ENCODE peak calls at places on chromosomes 6 and 20, in eight cellular contexts. L is tibial nerve, J is cardiac muscle cell, I is colonic mucosa, N is endothelial cell of umbilical vein, A is mammary epithelial cell, X is GM12865, K is HFF-Myc. P is an unnamed sample.

GRCh38 chr6:47168176-47168575 is 126.0 kb upstream of the ADGRF1 start:
- DNase-seq in A (peak; percentile 99), J (peak; percentile 96), I (no peak), L (no peak), K (peak; percentile 85), X (no peak), N (no peak), P (no peak)

GRCh38 chr20:59006864-59007757 is at the start of gene CTSZ:
- DNase-seq in K (no peak), A (peak; percentile 13), X (peak; percentile 80), L (peak; percentile 30), N (peak; percentile 34), I (peak; percentile 85), J (peak; percentile 48), P (no peak)

GRCh38 chr20:23631981-23632710 is 5.6 kb downstream of the CST3 start:
- DNase-seq in A (no peak), L (no peak), X (no peak), N (no peak), I (no peak), K (no peak), J (no peak), P (no peak)

GRCh38 chr6:43060034-43060754 is 763 bp downstream of the KLC4 start:
- DNase-seq in X (no peak), N (no peak), K (no peak), I (peak; percentile 90), A (peak; percentile 50), J (peak; percentile 9), L (no peak), P (no peak)

GRCh38 chr20:45406260-45407066 is 1.6 kb upstream of the DBNDD2 start:
- DNase-seq in A (peak; percentile 40), X (no peak), I (peak; percentile 86), N (peak; percentile 35), J (peak; percentile 44), L (peak; percentile 54), K (no peak), P (peak; percentile 14)

GRCh38 chr6:128557086-128557485 is 36.7 kb upstream of the PTPRK start:
- DNase-seq in K (no peak), N (no peak), I (no peak), L (no peak), J (peak; percentile 40), A (no peak), X (no peak), P (no peak)

GRCh38 chr20:44643596-44644383 is 7.7 kb downstream of the ADA start:
- DNase-seq in L (no peak), X (peak; percentile 53), K (peak; percentile 59), N (peak; percentile 99), J (peak; percentile 88), A (peak; percentile 73), I (peak; percentile 50), P (no peak)

GRCh38 chr6:70369332-70369950 is 43.9 kb upstream of the FAM135A start:
- DNase-seq in L (peak; percentile 21), K (peak; percentile 48), N (peak; percentile 68), J (peak; percentile 76), I (peak; percentile 76), X (peak; percentile 73), A (peak; percentile 71), P (peak; percentile 48)

GRCh38 chr20:46648903-46649649 is 2.2 kb downstream of the SLC13A3 start:
- DNase-seq in I (no peak), X (peak; percentile 24), K (no peak), N (no peak), J (no peak), A (no peak), L (no peak), P (peak; percentile 4)

GRCh38 chr6:139323511-139324445 is 32.0 kb upstream of the TXLNB start:
- DNase-seq in A (peak; percentile 22), J (peak; percentile 92), K (peak; percentile 48), X (peak; percentile 61), I (peak; percentile 74), L (peak; percentile 51), N (peak; percentile 71), P (peak; percentile 61)

GRCh38 chr20:23350855-23351838 is 556 bp downstream of the NXT1 start:
- DNase-seq in I (peak; percentile 70), K (no peak), X (peak; percentile 75), J (peak; percentile 38), L (peak; percentile 27), A (peak; percentile 67), N (peak; percentile 69), P (peak; percentile 62)

GRCh38 chr6:160103825-160104100 is 17.9 kb upstream of the SLC22A1 start:
- DNase-seq in L (no peak), N (no peak), X (no peak), A (no peak), K (no peak), I (no peak), J (no peak), P (no peak)

GRCh38 chr20:47502271-47502730 is 614 bp downstream of the NCOA3 start:
- DNase-seq in J (peak; percentile 21), I (peak; percentile 50), A (peak; percentile 11), K (no peak), L (no peak), X (peak; percentile 27), N (no peak), P (no peak)

GRCh38 chr6:170172406-170172805 is 118.5 kb downstream of the DLL1 start:
- DNase-seq in I (peak; percentile 8), A (no peak), N (no peak), X (no peak), J (no peak), L (no peak), K (no peak), P (no peak)

GRCh38 chr6:57432162-57432561 is 114.7 kb downstream of the PRIM2 start:
- DNase-seq in A (no peak), N (peak; percentile 58), X (no peak), K (no peak), J (peak; percentile 81), I (no peak), L (no peak), P (no peak)

GRCh38 chr6:88908598-88909548 is 54.5 kb downstream of the RNGTT start:
- DNase-seq in L (no peak), I (no peak), X (no peak), N (no peak), K (no peak), J (peak; percentile 25), A (peak; percentile 12), P (no peak)

GRCh38 chr6:97064578-97064977 is 140.1 kb downstream of the KLHL32 start:
- DNase-seq in J (no peak), X (no peak), A (no peak), N (no peak), I (no peak), K (no peak), L (no peak), P (no peak)

GRCh38 chr6:43766964-43767461 is 3.0 kb upstream of the VEGFA start:
- DNase-seq in A (no peak), L (no peak), I (peak; percentile 75), N (no peak), K (no peak), J (no peak), X (no peak), P (no peak)

GRCh38 chr6:165701005-165701404 is 38.0 kb upstream of the PDE10A start:
- DNase-seq in J (peak; percentile 31), N (no peak), I (no peak), X (no peak), L (no peak), A (no peak), K (no peak), P (no peak)

GRCh38 chr6:104625536-104625935 is 234.2 kb downstream of the HACE1 start:
- DNase-seq in X (no peak), J (peak; percentile 67), K (peak; percentile 74), A (peak; percentile 94), L (no peak), I (no peak), N (no peak), P (no peak)

GRCh38 chr6:139230421-139230840 is 61.4 kb downstream of the TXLNB start:
- DNase-seq in A (no peak), I (no peak), X (peak; percentile 31), N (no peak), K (no peak), J (peak; percentile 43), L (no peak), P (no peak)

GRCh38 chr20:62128499-62128898 is 6.2 kb downstream of the LSM14B start:
- DNase-seq in A (no peak), X (no peak), I (no peak), K (no peak), L (no peak), J (no peak), N (no peak), P (no peak)

GRCh38 chr6:15267221-15267620 is 21.4 kb downstream of the JARID2 start:
- DNase-seq in I (no peak), A (no peak), K (no peak), X (no peak), N (no peak), L (no peak), J (no peak), P (no peak)
- H3K4me3 ChIP-seq in I (no peak overlapping the region), A (no peak overlapping the region), K (no peak overlapping the region), X (no peak overlapping the region), N (no peak overlapping the region), L (no peak overlapping the region), J (no peak overlapping the region), P (no peak overlapping the region)

GRCh38 chr6:15897063-15897934 is 231.6 kb upstream of the MYLIP start:
- DNase-seq in I (no peak), K (no peak), X (peak; percentile 47), J (peak; percentile 92), L (no peak), N (peak; percentile 89), A (peak; percentile 17), P (no peak)
- H3K4me3 ChIP-seq in I (no peak overlapping the region), K (no peak overlapping the region), X (no peak overlapping the region), J (no peak overlapping the region), L (no peak overlapping the region), N (no peak overlapping the region), A (no peak overlapping the region), P (no peak overlapping the region)

DNA sequence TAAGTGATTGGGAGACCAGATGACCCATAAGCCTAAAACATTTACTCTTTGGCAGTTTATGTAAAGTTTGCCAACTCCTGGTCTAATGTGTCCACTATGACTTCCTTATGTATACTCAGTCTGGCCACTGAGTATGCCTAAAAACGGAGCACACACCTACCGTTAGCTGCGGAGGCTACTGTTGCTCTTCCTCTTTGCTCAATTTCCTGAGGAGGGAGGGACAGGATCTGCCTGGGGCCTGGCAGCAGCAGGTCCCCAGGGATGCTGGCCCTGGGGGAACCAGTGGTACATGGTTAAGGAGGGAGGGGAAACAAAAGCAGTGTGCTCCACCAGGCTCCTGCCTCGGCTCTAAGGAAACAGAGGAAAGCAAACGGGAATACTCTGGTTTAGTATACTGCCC is 113.5 kb downstream of the CDYL start:
- DNase-seq in K (no peak), L (no peak), N (no peak), A (no peak), X (no peak), I (no peak), J (no peak), P (no peak)
- H3K4me3 ChIP-seq in K (no peak overlapping the region), L (no peak overlapping the region), N (no peak overlapping the region), A (no peak overlapping the region), X (no peak overlapping the region), I (no peak overlapping the region), J (no peak overlapping the region), P (no peak overlapping the region)

DNA sequence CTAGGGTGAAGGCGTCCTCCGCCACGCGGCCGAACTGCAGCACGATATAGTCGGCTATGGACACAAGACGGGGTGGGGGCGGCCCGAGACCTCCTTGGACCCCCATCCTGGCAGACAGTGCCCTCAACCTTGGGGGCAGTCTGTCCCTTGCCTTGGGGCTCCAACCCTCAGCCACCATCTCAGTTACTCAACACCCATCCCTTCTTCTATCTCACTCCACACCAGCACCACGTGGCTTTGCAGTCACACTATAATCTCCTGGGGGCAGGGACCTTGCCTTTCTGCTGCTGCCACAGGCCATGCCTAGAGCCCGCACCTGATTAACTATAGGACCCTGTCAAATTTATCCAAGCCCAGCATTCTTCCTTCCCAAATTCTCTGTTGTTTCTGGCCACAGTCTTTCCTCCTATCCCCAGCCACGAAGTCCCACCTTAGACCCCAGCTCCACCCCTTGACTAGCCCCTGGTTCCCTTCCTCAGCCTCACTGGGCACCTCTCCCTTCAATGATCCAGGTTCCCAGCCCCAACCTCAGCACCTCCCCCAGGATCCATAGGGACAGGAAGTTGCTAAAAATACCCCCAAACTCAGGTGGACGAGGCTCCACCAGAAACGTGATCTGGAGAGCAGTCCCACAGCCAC is 1.6 kb upstream of the TEAD3 start:
- DNase-seq in L (no peak), I (no peak), X (no peak), A (no peak), N (no peak), K (no peak), J (no peak), P (no peak)
- H3K4me3 ChIP-seq in L (peak overlapping the region; percentile 65), I (peak overlapping the region; percentile 77), X (no peak overlapping the region), A (peak overlapping the region; percentile 78), N (no peak overlapping the region), K (peak overlapping the region; percentile 71), J (peak overlapping the region; percentile 63), P (no peak overlapping the region)